ENCODE peak calls at places on chromosome 6, in ten cellular contexts. X is HS-5, N is progenitor cell of endocrine pancreas, J is T-cell, C is HEK293T, Y is C1 segment of cervical spinal cord, E is NCI-H146, F is A673, I is AG08396, A is NCI-H460. Q is an unnamed sample.

GRCh38 chr6:118042855-118043254 is 135.8 kb downstream of the SLC35F1 start:
- DNase-seq in X (no peak), N (no peak), J (no peak), C (no peak), Y (no peak), E (no peak), F (no peak), I (no peak), A (no peak), Q (no peak)

GRCh38 chr6:11318835-11319813 is 86.7 kb upstream of the NEDD9 start:
- DNase-seq in X (no peak), N (no peak), J (no peak), C (no peak), Y (no peak), E (no peak), F (no peak), I (no peak), A (no peak), Q (peak; percentile 11)

GRCh38 chr6:130293800-130294199 is 71.0 kb upstream of the SAMD3 start:
- DNase-seq in X (peak; percentile 49), N (no peak), J (no peak), C (peak; percentile 69), Y (no peak), E (peak; percentile 6), F (peak; percentile 61), I (peak; percentile 65), A (peak; percentile 27), Q (peak; percentile 82)

GRCh38 chr6:18119236-18119635 is 3.2 kb downstream of the NHLRC1 start:
- DNase-seq in X (no peak), N (no peak), J (no peak), C (no peak), Y (no peak), E (no peak), F (no peak), I (no peak), A (no peak), Q (no peak)

GRCh38 chr6:140050232-140050995 is 676.0 kb upstream of the CITED2 start:
- DNase-seq in X (no peak), N (no peak), J (no peak), C (peak; percentile 18), Y (no peak), E (no peak), F (peak; percentile 80), I (no peak), A (peak; percentile 83), Q (no peak)

GRCh38 chr6:164106345-164106769 is 691.8 kb downstream of the QKI start:
- DNase-seq in X (no peak), N (no peak), J (no peak), C (peak; percentile 56), Y (no peak), E (peak; percentile 19), F (peak; percentile 52), I (peak; percentile 39), A (no peak), Q (peak; percentile 25)

GRCh38 chr6:123028263-123028662 is 32.2 kb downstream of the CLVS2 start:
- DNase-seq in X (no peak), N (no peak), J (no peak), C (no peak), Y (no peak), E (no peak), F (no peak), I (no peak), A (no peak), Q (no peak)

GRCh38 chr6:124076336-124077048 is 272.8 kb downstream of the NKAIN2 start:
- DNase-seq in X (no peak), N (no peak), J (no peak), C (peak; percentile 44), Y (no peak), E (peak; percentile 17), F (peak; percentile 36), I (no peak), A (no peak), Q (no peak)

GRCh38 chr6:29651413-29652197 is 5.3 kb upstream of the MOG start:
- DNase-seq in X (no peak), N (no peak), J (no peak), C (peak; percentile 41), Y (no peak), E (peak; percentile 44), F (peak; percentile 48), I (no peak), A (no peak), Q (peak; percentile 60)

GRCh38 chr6:137165375-137166246 is 7.8 kb downstream of the IL22RA2 start:
- DNase-seq in X (no peak), N (no peak), J (peak; percentile 15), C (no peak), Y (no peak), E (peak; percentile 38), F (peak; percentile 23), I (no peak), A (peak; percentile 21), Q (no peak)

GRCh38 chr6:109872968-109873545 is 105.1 kb upstream of the GPR6 start:
- DNase-seq in X (no peak), N (no peak), J (no peak), C (no peak), Y (no peak), E (no peak), F (no peak), I (no peak), A (no peak), Q (no peak)

GRCh38 chr6:23601811-23602340 is 524.1 kb upstream of the NRSN1 start:
- DNase-seq in X (no peak), N (no peak), J (no peak), C (no peak), Y (no peak), E (no peak), F (no peak), I (no peak), A (no peak), Q (no peak)

GRCh38 chr6:150116195-150116800 is 26.5 kb upstream of the PPP1R14C start:
- DNase-seq in X (no peak), N (no peak), J (no peak), C (no peak), Y (no peak), E (no peak), F (peak; percentile 5), I (no peak), A (no peak), Q (no peak)